ENCODE peak calls at places on chromosome 22, in four cellular contexts. One of them, this sample, is unnamed. For H3K4me1, the result is how much of the 10 kb centered on the place peaks cover.

GRCh38 chr22:33126881-33127280 is 68.7 kb upstream of the SYN3 start:
- DNase-seq in heart right ventricle: no peak
- DNase-seq in cardiac muscle cell: no peak
- DNase-seq in pancreas: no peak
- DNase-seq in this sample: peak

GRCh38 chr22:44639891-44640617 is 62.0 kb upstream of the PRR5 start:
- DNase-seq in heart right ventricle: no peak
- DNase-seq in cardiac muscle cell: no peak
- DNase-seq in pancreas: no peak
- DNase-seq in this sample: no peak

GRCh38 chr22:21599053-21599893 is 30.5 kb downstream of the YDJC start:
- DNase-seq in heart right ventricle: no peak
- DNase-seq in cardiac muscle cell: no peak
- DNase-seq in pancreas: no peak
- DNase-seq in this sample: peak

GRCh38 chr22:35631597-35631996 is 14.5 kb upstream of the MB start:
- DNase-seq in heart right ventricle: no peak
- DNase-seq in cardiac muscle cell: peak
- DNase-seq in pancreas: peak
- DNase-seq in this sample: peak

GRCh38 chr22:45678961-45679912 is 7.6 kb downstream of the ATXN10 start:
- DNase-seq in heart right ventricle: no peak
- DNase-seq in cardiac muscle cell: no peak
- DNase-seq in pancreas: no peak
- DNase-seq in this sample: no peak

GRCh38 chr22:19540394-19540793 is 16.2 kb upstream of the CLDN5 start:
- DNase-seq in heart right ventricle: no peak
- DNase-seq in cardiac muscle cell: no peak
- DNase-seq in pancreas: no peak
- DNase-seq in this sample: no peak

GRCh38 chr22:36294801-36295200 is 41.9 kb downstream of the APOL1 start:
- DNase-seq in heart right ventricle: no peak
- DNase-seq in cardiac muscle cell: no peak
- DNase-seq in pancreas: no peak
- DNase-seq in this sample: no peak

GRCh38 chr22:50002791-50003190 is 9.8 kb downstream of the IL17REL start:
- DNase-seq in heart right ventricle: no peak
- DNase-seq in cardiac muscle cell: peak
- DNase-seq in pancreas: no peak
- DNase-seq in this sample: no peak

GRCh38 chr22:19514831-19515565 is 9.2 kb downstream of the CLDN5 start:
- DNase-seq in heart right ventricle: no peak
- DNase-seq in cardiac muscle cell: no peak
- DNase-seq in pancreas: no peak
- DNase-seq in this sample: peak

GRCh38 chr22:50209893-50210292 is 9.1 kb downstream of the SELENOO start:
- DNase-seq in heart right ventricle: no peak
- DNase-seq in cardiac muscle cell: peak
- DNase-seq in pancreas: peak
- DNase-seq in this sample: peak

GRCh38 chr22:24953294-24954113 is 988 bp downstream of the KIAA1671 start:
- DNase-seq in heart right ventricle: peak
- DNase-seq in cardiac muscle cell: no peak
- DNase-seq in pancreas: peak
- DNase-seq in this sample: peak

GRCh38 chr22:46982635-46983034 is 220.2 kb downstream of the TBC1D22A start:
- DNase-seq in heart right ventricle: no peak
- DNase-seq in cardiac muscle cell: no peak
- DNase-seq in pancreas: no peak
- DNase-seq in this sample: no peak
- H3K4me1 ChIP-seq in heart right ventricle: under half
- H3K4me1 ChIP-seq in cardiac muscle cell: under half
- H3K4me1 ChIP-seq in pancreas: under half
- H3K4me1 ChIP-seq in this sample: under half

DNA sequence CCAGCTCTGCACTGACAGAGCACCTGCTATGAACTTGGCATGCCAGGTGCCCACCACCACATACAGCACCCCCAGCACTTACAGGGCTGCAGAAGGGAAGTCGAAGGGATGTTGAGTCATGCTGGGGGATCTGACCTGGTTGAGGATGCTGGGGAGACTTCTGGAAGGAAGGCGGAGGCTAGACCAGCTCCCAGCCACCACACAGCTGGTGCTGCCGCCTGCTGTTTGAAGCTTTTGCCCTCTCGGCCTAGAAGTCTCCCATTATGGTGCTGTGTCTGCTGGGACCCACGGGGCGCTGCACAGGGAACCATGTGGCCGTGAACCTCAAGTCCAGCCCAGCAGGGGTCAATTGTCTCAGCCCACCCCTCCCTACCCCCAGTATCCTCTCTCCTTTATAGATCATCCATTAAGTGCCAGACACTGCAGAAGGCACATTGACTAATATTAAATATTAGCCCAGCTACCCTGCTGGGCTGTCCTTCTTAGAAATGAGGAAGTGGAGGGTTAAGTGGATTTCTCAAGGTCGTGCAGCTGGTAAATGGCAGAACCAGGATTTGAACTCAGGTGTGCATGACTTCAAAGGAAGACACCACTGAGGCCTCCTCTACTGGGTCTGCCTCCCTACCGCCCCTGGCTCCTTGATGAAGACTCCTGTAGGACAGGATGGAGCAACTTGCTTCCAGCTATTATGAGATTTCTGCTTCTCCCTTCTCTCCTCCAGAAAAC is 49.7 kb downstream of the CYTH4 start:
- DNase-seq in heart right ventricle: no peak
- DNase-seq in cardiac muscle cell: no peak
- DNase-seq in pancreas: no peak
- DNase-seq in this sample: no peak
- TF ChIP-seq CTCF in heart right ventricle: no peak
- TF ChIP-seq CTCF in cardiac muscle cell: no peak
- TF ChIP-seq CTCF in pancreas: no peak
- TF ChIP-seq CTCF in this sample: no peak

DNA sequence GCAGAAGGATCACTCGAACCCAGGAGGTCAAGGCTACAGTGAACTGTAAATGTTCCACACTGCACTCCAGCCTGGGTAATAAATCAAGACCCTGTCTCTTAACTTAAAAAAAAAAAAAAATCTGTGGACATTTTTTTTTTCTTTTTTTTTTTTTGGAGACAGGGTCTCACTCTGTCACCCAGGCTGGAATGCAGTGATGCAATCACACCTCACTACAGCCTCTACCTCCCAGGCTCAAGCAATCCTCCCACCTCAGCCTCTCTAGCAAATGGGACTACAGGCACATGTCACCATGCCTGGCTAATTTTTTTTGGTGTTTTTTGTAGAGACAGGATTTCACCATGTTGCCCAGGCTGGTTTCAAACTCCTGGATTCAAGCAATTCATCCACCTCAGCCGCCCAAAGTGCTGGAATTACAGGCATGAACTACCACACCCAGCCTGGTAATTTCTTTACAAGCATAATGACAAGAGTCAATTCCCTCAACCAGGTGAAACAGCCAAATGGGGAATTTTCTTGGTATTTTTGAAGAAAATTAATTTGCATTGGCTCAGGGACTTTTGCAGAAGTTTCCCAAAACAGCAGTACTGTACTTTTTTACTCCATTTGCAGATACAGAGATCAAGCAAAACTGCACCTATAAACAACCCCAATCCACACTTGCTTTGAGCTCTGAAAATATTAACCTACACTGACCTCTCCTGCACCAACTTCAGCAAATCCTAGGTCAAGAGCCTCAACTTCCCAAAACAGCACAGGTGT is 44.0 kb downstream of the MRTFA start:
- DNase-seq in heart right ventricle: no peak
- DNase-seq in cardiac muscle cell: no peak
- DNase-seq in pancreas: no peak
- DNase-seq in this sample: no peak
- H3K4me1 ChIP-seq in heart right ventricle: half or more
- H3K4me1 ChIP-seq in cardiac muscle cell: under half
- H3K4me1 ChIP-seq in pancreas: under half
- H3K4me1 ChIP-seq in this sample: under half

DNA sequence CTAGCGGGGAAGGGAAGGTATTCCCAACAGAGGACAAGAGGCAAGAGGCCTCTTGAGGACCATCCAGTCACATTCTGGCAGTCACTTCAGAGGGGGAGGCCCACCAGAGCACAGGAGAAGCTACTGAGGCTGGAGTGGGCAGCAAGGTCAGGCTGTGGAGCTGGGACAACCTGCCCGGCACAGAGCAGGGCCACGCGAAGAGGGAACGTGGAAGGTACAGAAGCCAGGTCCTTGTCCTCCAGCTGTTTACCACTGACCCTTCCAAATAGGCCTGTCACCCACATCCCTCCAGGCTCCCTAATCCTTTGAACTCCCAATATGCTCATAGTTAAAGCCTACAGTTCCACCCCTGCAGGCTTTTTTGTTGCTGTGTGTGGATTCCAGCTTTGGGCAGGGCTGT is 76.9 kb downstream of the IGLL1 start:
- DNase-seq in heart right ventricle: no peak
- DNase-seq in cardiac muscle cell: no peak
- DNase-seq in pancreas: no peak
- DNase-seq in this sample: no peak
- TF ChIP-seq CTCF in heart right ventricle: no peak
- TF ChIP-seq CTCF in cardiac muscle cell: no peak
- TF ChIP-seq CTCF in pancreas: no peak
- TF ChIP-seq CTCF in this sample: no peak

GRCh38 chr22:29623059-29623458 is 19.6 kb downstream of the NF2 start:
- DNase-seq in heart right ventricle: no peak
- DNase-seq in cardiac muscle cell: no peak
- DNase-seq in pancreas: no peak
- DNase-seq in this sample: no peak
- H3K4me1 ChIP-seq in heart right ventricle: half or more
- H3K4me1 ChIP-seq in cardiac muscle cell: under half
- H3K4me1 ChIP-seq in pancreas: under half
- H3K4me1 ChIP-seq in this sample: under half

This sample was measured in endodermal cell.